ENCODE peak calls at places on chromosome 14, in seven cellular contexts. T is fibroblast of lung, V is colonic mucosa, K is stomach, I is prostate gland, D is neural progenitor cell, S is lower lobe of right lung. A is an unnamed sample.

GRCh38 chr14:68104518-68104917 is 284.9 kb downstream of the RAD51B start:
- DNase-seq in T (peak), V (no peak), K (no peak), I (no peak), D (no peak), S (no peak), A (peak)

GRCh38 chr14:21383848-21384493 is at the start of gene SUPT16H:
- DNase-seq in T (peak), V (peak), K (peak), I (peak), D (peak), S (peak), A (peak)

GRCh38 chr14:86168376-86168775 is 638.4 kb downstream of the FLRT2 start:
- DNase-seq in T (no peak), V (no peak), K (no peak), I (no peak), D (no peak), S (no peak), A (no peak)

GRCh38 chr14:50062438-50063039 is 53.8 kb downstream of the VCPKMT start:
- DNase-seq in T (peak), V (peak), K (peak), I (no peak), D (no peak), S (no peak), A (peak)

GRCh38 chr14:103137721-103138482 is 14.6 kb downstream of the TNFAIP2 start:
- DNase-seq in T (no peak), V (no peak), K (no peak), I (no peak), D (no peak), S (peak), A (no peak)

GRCh38 chr14:68146812-68147211 is 327.2 kb downstream of the RAD51B start:
- DNase-seq in T (peak), V (no peak), K (no peak), I (peak), D (no peak), S (no peak), A (peak)

GRCh38 chr14:58807271-58807670 is 169.5 kb downstream of the DACT1 start:
- DNase-seq in T (no peak), V (no peak), K (no peak), I (no peak), D (no peak), S (no peak), A (no peak)

GRCh38 chr14:63266106-63266505 is 52.6 kb downstream of the GPHB5 start:
- DNase-seq in T (peak), V (no peak), K (no peak), I (no peak), D (no peak), S (no peak), A (no peak)

GRCh38 chr14:89757313-89757939 is 197.1 kb downstream of the EFCAB11 start:
- DNase-seq in T (peak), V (no peak), K (no peak), I (no peak), D (no peak), S (no peak), A (no peak)

GRCh38 chr14:97709552-97709951 is 912.4 kb downstream of the VRK1 start:
- DNase-seq in T (no peak), V (no peak), K (no peak), I (no peak), D (no peak), S (no peak), A (no peak)

GRCh38 chr14:102450206-102451063 is 59.1 kb downstream of the ANKRD9 start:
- DNase-seq in T (no peak), V (no peak), K (no peak), I (no peak), D (no peak), S (no peak), A (no peak)

GRCh38 chr14:24098927-24099813 is 5.1 kb downstream of the PCK2 start:
- DNase-seq in T (no peak), V (no peak), K (peak), I (no peak), D (no peak), S (no peak), A (no peak)

GRCh38 chr14:88831285-88831684 is 6.8 kb downstream of the TTC8 start:
- DNase-seq in T (peak), V (no peak), K (no peak), I (peak), D (no peak), S (no peak), A (no peak)

GRCh38 chr14:88882236-88882635 is 57.8 kb downstream of the TTC8 start:
- DNase-seq in T (peak), V (no peak), K (no peak), I (no peak), D (no peak), S (no peak), A (peak)

GRCh38 chr14:72451081-72451972 is 442.6 kb downstream of the DPF3 start:
- DNase-seq in T (peak), V (no peak), K (no peak), I (no peak), D (peak), S (no peak), A (peak)

GRCh38 chr14:65414961-65415589 is 2.5 kb downstream of the FUT8 start:
- DNase-seq in T (peak), V (no peak), K (no peak), I (no peak), D (peak), S (no peak), A (no peak)

GRCh38 chr14:104230119-104230885 is 91.9 kb downstream of the KIF26A start:
- DNase-seq in T (no peak), V (no peak), K (no peak), I (no peak), D (no peak), S (no peak), A (no peak)
- H3K4me3 ChIP-seq in T (no peak), V (no peak), K (no peak), I (no peak), D (no peak), S (no peak), A (no peak)

GRCh38 chr14:61321385-61322010 is at the start of gene PRKCH:
- DNase-seq in T (peak), V (peak), K (peak), I (peak), D (peak), S (peak), A (no peak)
- TF ChIP-seq CTCF in T (peak), V (no peak), K (no peak), I (no peak), D (peak), S (peak), A (no peak)

GRCh38 chr14:95482967-95483842 is 33.2 kb downstream of the SYNE3 start:
- DNase-seq in T (peak), V (peak), K (peak), I (no peak), D (no peak), S (peak), A (peak)
- H3K4me3 ChIP-seq in T (no peak), V (no peak), K (no peak), I (no peak), D (no peak), S (no peak), A (no peak)

GRCh38 chr14:53151867-53152626 is 1.1 kb downstream of the DDHD1 start:
- DNase-seq in T (peak), V (peak), K (peak), I (peak), D (peak), S (peak), A (peak)
- TF ChIP-seq CTCF in T (peak), V (no peak), K (no peak), I (no peak), D (peak), S (no peak), A (peak)